ENCODE peak calls at places on chromosome 7, in seven cellular contexts. B is RWPE1, X is NCI-H446, G is HFFc6, N is NCI-H1694 treated with DMSO at 0.1 percent for 48 hours, Q is OCI-M1, A is NCI-H2171 treated with DMSO at 0.1 percent for 48 hours. O is an unnamed sample.

GRCh38 chr7:111633878-111634277 is 71.6 kb upstream of the IMMP2L start:
- DNase-seq in B (no peak), X (no peak), G (no peak), N (no peak), Q (no peak), A (no peak), O (no peak)

GRCh38 chr7:131562941-131563340 is 6.5 kb upstream of the PODXL start:
- DNase-seq in B (no peak), X (no peak), G (peak), N (no peak), Q (no peak), A (no peak), O (no peak)

GRCh38 chr7:158664406-158664805 is 40.2 kb downstream of the NCAPG2 start:
- DNase-seq in B (no peak), X (no peak), G (no peak), N (no peak), Q (no peak), A (no peak), O (no peak)

GRCh38 chr7:130278892-130279690 is 12.4 kb downstream of the CPA2 start:
- DNase-seq in B (no peak), X (peak), G (peak), N (no peak), Q (no peak), A (no peak), O (no peak)

GRCh38 chr7:130273863-130274262 is 7.2 kb downstream of the CPA2 start:
- DNase-seq in B (no peak), X (peak), G (no peak), N (peak), Q (no peak), A (peak), O (no peak)

GRCh38 chr7:136275794-136276193 is 298.6 kb upstream of the MTPN start:
- DNase-seq in B (no peak), X (no peak), G (no peak), N (no peak), Q (no peak), A (no peak), O (no peak)

GRCh38 chr7:128135275-128136214 is 104.3 kb upstream of the LRRC4 start:
- DNase-seq in B (peak), X (peak), G (no peak), N (peak), Q (peak), A (peak), O (peak)

GRCh38 chr7:21942955-21943354 is 2.7 kb downstream of the CDCA7L start:
- DNase-seq in B (no peak), X (no peak), G (no peak), N (no peak), Q (no peak), A (no peak), O (no peak)

GRCh38 chr7:35646289-35647033 is 48.5 kb downstream of the HERPUD2 start:
- DNase-seq in B (no peak), X (no peak), G (no peak), N (no peak), Q (no peak), A (peak), O (no peak)

GRCh38 chr7:115851291-115851690 is 179.3 kb downstream of the TFEC start:
- DNase-seq in B (no peak), X (no peak), G (peak), N (peak), Q (peak), A (peak), O (peak)

GRCh38 chr7:24052572-24053223 is 231.3 kb upstream of the NPY start:
- DNase-seq in B (peak), X (no peak), G (peak), N (no peak), Q (peak), A (no peak), O (peak)

GRCh38 chr7:135704698-135705097 is 23.3 kb downstream of the SLC13A4 start:
- DNase-seq in B (no peak), X (no peak), G (no peak), N (no peak), Q (no peak), A (no peak), O (no peak)

GRCh38 chr7:143487566-143487965 is 9.9 kb downstream of the TAS2R41 start:
- DNase-seq in B (no peak), X (no peak), G (peak), N (no peak), Q (peak), A (no peak), O (no peak)

GRCh38 chr7:28411876-28412662 is at the start of gene CREB5:
- DNase-seq in B (no peak), X (no peak), G (no peak), N (no peak), Q (peak), A (no peak), O (no peak)

GRCh38 chr7:87875151-87876039 is 765 bp downstream of the SLC25A40 start:
- DNase-seq in B (peak), X (no peak), G (no peak), N (no peak), Q (peak), A (peak), O (peak)

GRCh38 chr7:144826248-144826647 is 9.6 kb downstream of the TPK1 start:
- DNase-seq in B (no peak), X (no peak), G (no peak), N (no peak), Q (no peak), A (peak), O (no peak)

GRCh38 chr7:156151082-156151481 is 338.8 kb upstream of the SHH start:
- DNase-seq in B (no peak), X (no peak), G (no peak), N (no peak), Q (no peak), A (no peak), O (no peak)

GRCh38 chr7:108461855-108462254 is 5.6 kb upstream of the NRCAM start:
- DNase-seq in B (no peak), X (no peak), G (no peak), N (peak), Q (no peak), A (no peak), O (no peak)

GRCh38 chr7:82266081-82266480 is 177.5 kb downstream of the CACNA2D1 start:
- DNase-seq in B (no peak), X (no peak), G (no peak), N (no peak), Q (no peak), A (no peak), O (no peak)

GRCh38 chr7:106329408-106329807 is 44.6 kb upstream of the NAMPT start:
- DNase-seq in B (no peak), X (no peak), G (no peak), N (no peak), Q (no peak), A (no peak), O (no peak)

GRCh38 chr7:17090751-17091150 is 207.7 kb upstream of the AHR start:
- DNase-seq in B (peak), X (no peak), G (peak), N (no peak), Q (no peak), A (no peak), O (no peak)

GRCh38 chr7:155181768-155182167 is 111.6 kb downstream of the HTR5A start:
- DNase-seq in B (no peak), X (no peak), G (no peak), N (no peak), Q (no peak), A (no peak), O (no peak)

GRCh38 chr7:157722137-157723060 is 385.6 kb downstream of the DNAJB6 start:
- DNase-seq in B (no peak), X (no peak), G (no peak), N (no peak), Q (no peak), A (no peak), O (no peak)

GRCh38 chr7:91043181-91043580 is 221.1 kb upstream of the FZD1 start:
- DNase-seq in B (no peak), X (no peak), G (no peak), N (no peak), Q (no peak), A (no peak), O (no peak)

GRCh38 chr7:28089120-28089714 is 91.4 kb downstream of the JAZF1 start:
- DNase-seq in B (no peak), X (no peak), G (no peak), N (no peak), Q (no peak), A (no peak), O (no peak)

GRCh38 chr7:22675917-22676343 is 51.1 kb upstream of the IL6 start:
- DNase-seq in B (no peak), X (no peak), G (peak), N (no peak), Q (peak), A (no peak), O (peak)

GRCh38 chr7:1925349-1925748 is 255.3 kb downstream of the ELFN1 start:
- DNase-seq in B (no peak), X (no peak), G (no peak), N (no peak), Q (peak), A (no peak), O (no peak)

GRCh38 chr7:33129806-33130153 is 416 bp downstream of the BBS9 start:
- DNase-seq in B (peak), X (no peak), G (no peak), N (no peak), Q (no peak), A (peak), O (peak)

GRCh38 chr7:130134106-130134636 is 63.8 kb downstream of the KLHDC10 start:
- DNase-seq in B (no peak), X (no peak), G (no peak), N (no peak), Q (no peak), A (no peak), O (no peak)

GRCh38 chr7:127995866-127996215 is 35.4 kb downstream of the LRRC4 start:
- DNase-seq in B (no peak), X (no peak), G (no peak), N (no peak), Q (no peak), A (no peak), O (no peak)

GRCh38 chr7:54705436-54705835 is 53.6 kb downstream of the SEC61G start:
- DNase-seq in B (peak), X (no peak), G (peak), N (no peak), Q (peak), A (no peak), O (peak)

GRCh38 chr7:44572771-44573170 is 937 bp downstream of the DDX56 start:
- DNase-seq in B (no peak), X (no peak), G (no peak), N (no peak), Q (no peak), A (no peak), O (no peak)

GRCh38 chr7:7972128-7972527 is 3.5 kb downstream of the GLCCI1 start:
- DNase-seq in B (no peak), X (no peak), G (no peak), N (peak), Q (peak), A (no peak), O (no peak)

GRCh38 chr7:151254316-151254715 is 5.8 kb upstream of the SMARCD3 start:
- DNase-seq in B (no peak), X (no peak), G (no peak), N (no peak), Q (no peak), A (no peak), O (no peak)

O was measured in SW480.